ENCODE peak calls at places on chromosomes 4 and X, in ten cellular contexts. R is cardiac muscle cell, E is A673, F is PC-3, G is colonic mucosa, P is left ventricle myocardium inferior, O is uterus, Y is stomach, B is IMR-90, U is upper lobe of left lung. Z is an unnamed sample.

GRCh38 chrX:130669233-130669632 is 233.8 kb downstream of the ENOX2 start:
- DNase-seq in R (peak; percentile 13), E (no peak), G (no peak), F (peak; percentile 11), P (no peak), Y (no peak), B (peak; percentile 72), U (no peak), O (no peak), Z (no peak)

GRCh38 chrX:437636-438390 is 51.1 kb upstream of the PPP2R3B start:
- DNase-seq in G (no peak), U (peak; percentile 61), P (no peak), Y (no peak), R (no peak), F (peak; percentile 3), B (no peak), O (no peak), E (no peak), Z (no peak)

GRCh38 chr4:139229534-139230039 is 50.4 kb downstream of the MGARP start:
- DNase-seq in F (peak; percentile 62), U (no peak), O (no peak), P (no peak), G (peak; percentile 29), B (peak; percentile 68), E (peak; percentile 78), Y (no peak), R (peak; percentile 72), Z (no peak)

GRCh38 chrX:124211312-124211942 is 121.0 kb upstream of the TEX13D start:
- DNase-seq in P (no peak), E (peak; percentile 73), B (peak; percentile 3), R (peak; percentile 11), Y (no peak), U (no peak), F (peak; percentile 65), G (no peak), O (no peak), Z (no peak)

GRCh38 chrX:56762707-56763555 is 33.9 kb downstream of the NBDY start:
- DNase-seq in U (no peak), R (no peak), O (no peak), P (no peak), Y (no peak), F (no peak), G (no peak), E (no peak), B (no peak), Z (no peak)

GRCh38 chrX:41870719-41871151 is 52.6 kb downstream of the CASK start:
- DNase-seq in B (no peak), G (peak; percentile 34), F (no peak), O (no peak), E (no peak), R (no peak), U (no peak), Y (peak; percentile 47), P (no peak), Z (no peak)

GRCh38 chr4:120874792-120875774 is 47.4 kb downstream of the PRDM5 start:
- DNase-seq in U (no peak), R (peak; percentile 9), Y (no peak), F (no peak), O (no peak), P (no peak), G (no peak), E (no peak), B (no peak), Z (no peak)

GRCh38 chr4:110454456-110454855 is 21.5 kb upstream of the ENPEP start:
- DNase-seq in F (no peak), P (no peak), G (no peak), R (no peak), E (no peak), O (no peak), B (no peak), U (no peak), Y (no peak), Z (no peak)

GRCh38 chr4:161554372-161554990 is 609.3 kb downstream of the FSTL5 start:
- DNase-seq in E (peak; percentile 56), P (no peak), F (peak; percentile 59), O (no peak), Y (no peak), G (no peak), B (peak; percentile 70), U (no peak), R (peak; percentile 2), Z (peak; percentile 25)

GRCh38 chrX:19156223-19156622 is 34.0 kb upstream of the ADGRG2 start:
- DNase-seq in G (peak; percentile 21), U (no peak), O (no peak), Y (no peak), E (peak; percentile 92), P (no peak), B (no peak), F (peak; percentile 26), R (no peak), Z (no peak)

GRCh38 chr4:3196670-3197359 is 52.1 kb upstream of the MSANTD1 start:
- DNase-seq in O (no peak), F (no peak), R (no peak), P (no peak), U (no peak), E (no peak), Y (no peak), G (no peak), B (no peak), Z (no peak)

GRCh38 chr4:72312032-72312650 is 256.9 kb downstream of the ADAMTS3 start:
- DNase-seq in U (no peak), F (peak; percentile 85), E (peak; percentile 45), O (peak; percentile 80), B (peak; percentile 89), P (peak; percentile 79), R (peak; percentile 95), Y (peak; percentile 29), G (peak; percentile 32), Z (no peak)

GRCh38 chr4:185479507-185479971 is 8.0 kb upstream of the CCDC110 start:
- DNase-seq in R (no peak), B (no peak), U (no peak), F (no peak), Y (no peak), O (no peak), E (no peak), P (no peak), G (no peak), Z (no peak)
- H3K4me3 ChIP-seq in R (no peak overlapping the region), B (no peak overlapping the region), U (no peak overlapping the region), F (no peak overlapping the region), Y (no peak overlapping the region), O (no peak overlapping the region), E (no peak overlapping the region), P (no peak overlapping the region), G (no peak overlapping the region), Z (no peak overlapping the region)

GRCh38 chr4:146338512-146338911 is 124.2 kb downstream of the REELD1 start:
- DNase-seq in R (peak; percentile 31), G (no peak), F (no peak), Y (no peak), E (peak; percentile 63), O (no peak), U (no peak), B (peak; percentile 6), P (no peak), Z (no peak)
- TF ChIP-seq CTCF in R (no peak), G (no peak), F (peak; percentile 32), Y (no peak), E (peak; percentile 48), O (no peak), U (no peak), B (peak; percentile 22), P (peak; percentile 19), Z (no peak)

DNA sequence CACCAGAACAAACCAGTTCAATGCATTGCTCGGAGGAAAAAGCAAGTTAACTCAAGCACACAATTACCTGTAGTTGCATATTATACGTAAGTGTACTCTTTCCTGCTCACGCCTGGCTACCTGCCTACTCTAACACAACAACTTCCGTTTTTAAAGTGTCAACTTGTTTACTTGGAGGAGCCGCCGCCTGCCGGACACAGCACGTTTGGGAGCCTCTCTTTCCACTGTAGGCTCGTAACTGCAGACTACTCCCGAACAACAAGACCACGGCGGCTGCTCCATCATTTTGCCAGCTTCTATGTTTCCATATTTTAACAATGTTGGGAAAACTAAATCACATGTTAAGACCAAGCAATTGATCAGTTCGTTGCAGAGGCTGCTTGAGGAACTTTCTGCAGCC is 882 bp downstream of the MTNR1A start:
- DNase-seq in Y (peak; percentile 36), R (peak; percentile 39), O (no peak), E (peak; percentile 68), B (no peak), U (no peak), F (peak; percentile 46), P (no peak), G (peak; percentile 88), Z (no peak)
- H3K4me3 ChIP-seq in Y (no peak overlapping the region), R (peak overlapping the region; percentile 46), O (no peak overlapping the region), E (peak overlapping the region; percentile 61), B (no peak overlapping the region), U (peak overlapping the region; percentile 38), F (peak overlapping the region; percentile 58), P (peak overlapping the region; percentile 56), G (peak overlapping the region; percentile 44), Z (peak overlapping the region; percentile 51)

GRCh38 chrX:52995135-52995973 is 37.0 kb upstream of the FAM156A start:
- DNase-seq in B (peak; percentile 94), F (peak; percentile 94), R (peak; percentile 97), O (peak; percentile 92), Y (peak; percentile 92), P (peak; percentile 93), E (peak; percentile 97), U (peak; percentile 92), G (peak; percentile 91), Z (peak; percentile 70)
- TF ChIP-seq CTCF in B (peak; percentile 64), F (peak; percentile 67), R (peak; percentile 65), O (peak; percentile 66), Y (peak; percentile 75), P (peak; percentile 72), E (peak; percentile 63), U (peak; percentile 92), G (peak; percentile 57), Z (peak; percentile 59)

DNA sequence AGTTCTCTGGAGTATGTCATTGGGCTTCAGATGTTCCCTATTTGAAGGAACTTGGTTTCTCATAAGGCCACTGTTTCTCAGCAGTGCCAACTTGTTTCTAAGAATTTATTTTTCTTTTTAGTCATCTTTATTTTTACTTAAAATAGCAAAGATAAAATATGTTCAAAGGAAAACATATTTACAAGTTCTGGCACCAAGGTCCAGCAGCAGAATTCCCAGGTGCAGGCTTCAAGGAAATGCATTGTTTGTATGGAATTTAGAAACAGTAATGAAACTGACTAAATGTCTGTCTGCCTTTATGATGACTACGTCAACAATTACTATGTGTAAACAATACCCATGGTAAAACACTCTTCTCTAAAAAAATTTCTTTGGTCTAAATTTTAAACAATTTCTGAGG is 109.6 kb downstream of the IL15 start:
- DNase-seq in P (no peak), R (no peak), F (peak; percentile 22), O (no peak), U (no peak), G (no peak), Y (no peak), E (no peak), B (no peak), Z (no peak)
- H3K4me3 ChIP-seq in P (no peak overlapping the region), R (no peak overlapping the region), F (no peak overlapping the region), O (no peak overlapping the region), U (no peak overlapping the region), G (no peak overlapping the region), Y (no peak overlapping the region), E (no peak overlapping the region), B (no peak overlapping the region), Z (no peak overlapping the region)

Z was measured in kidney epithelial cell.